ENCODE peak calls at places on chromosomes 12 and 14, in four cellular contexts. L is neuronal stem cell, M is psoas muscle, T is body of pancreas. I is an unnamed sample.

GRCh38 chr12:77324763-77325468 is 259.5 kb upstream of the E2F7 start:
- DNase-seq in L (peak; percentile 80), M (peak; percentile 70), T (peak; percentile 79), I (peak; percentile 67)

GRCh38 chr12:62647586-62647985 is 181.0 kb downstream of the MON2 start:
- DNase-seq in L (no peak), M (peak; percentile 71), T (peak; percentile 30), I (no peak)

GRCh38 chr14:72779679-72780078 is 114.2 kb downstream of the DPF3 start:
- DNase-seq in L (no peak), M (no peak), T (no peak), I (no peak)

GRCh38 chr14:79986251-79986650 is 225.1 kb downstream of the DIO2 start:
- DNase-seq in L (no peak), M (no peak), T (no peak), I (no peak)

GRCh38 chr12:124684971-124685688 is 117.7 kb upstream of the NCOR2 start:
- DNase-seq in L (no peak), M (no peak), T (no peak), I (no peak)

GRCh38 chr14:28772613-28773012 is 6.0 kb downstream of the FOXG1 start:
- DNase-seq in L (no peak), M (no peak), T (no peak), I (no peak)

GRCh38 chr14:26204954-26205479 is 392.8 kb downstream of the NOVA1 start:
- DNase-seq in L (peak; percentile 43), M (peak; percentile 69), T (peak; percentile 64), I (no peak)

GRCh38 chr14:88210426-88210825 is 112.6 kb downstream of the KCNK10 start:
- DNase-seq in L (no peak), M (no peak), T (no peak), I (no peak)

GRCh38 chr12:66984962-66985361 is 284.2 kb upstream of the CAND1 start:
- DNase-seq in L (no peak), M (no peak), T (peak; percentile 55), I (no peak)

GRCh38 chr12:24730461-24730896 is 218.4 kb downstream of the BCAT1 start:
- DNase-seq in L (no peak), M (no peak), T (no peak), I (no peak)

GRCh38 chr12:82527165-82527780 is 159.4 kb upstream of the TMTC2 start:
- DNase-seq in L (peak; percentile 55), M (no peak), T (peak; percentile 61), I (peak; percentile 48)

GRCh38 chr14:70955543-70956480 is 48.6 kb downstream of the PCNX1 start:
- DNase-seq in L (no peak), M (no peak), T (no peak), I (no peak)

GRCh38 chr12:89856431-89856830 is 147.8 kb upstream of the ATP2B1 start:
- DNase-seq in L (no peak), M (no peak), T (no peak), I (no peak)

GRCh38 chr12:22729431-22729830 is 104.5 kb downstream of the ETNK1 start:
- DNase-seq in L (no peak), M (no peak), T (no peak), I (no peak)

GRCh38 chr12:108629824-108630476 is 3.7 kb downstream of the SELPLG start:
- DNase-seq in L (no peak), M (no peak), T (no peak), I (peak; percentile 25)

GRCh38 chr12:59077153-59077930 is 157.0 kb upstream of the LRIG3 start:
- DNase-seq in L (no peak), M (no peak), T (peak; percentile 39), I (peak; percentile 25)
- H3K27ac ChIP-seq in L (no peak overlapping the region), M (no peak overlapping the region), T (no peak overlapping the region), I (no peak overlapping the region)

GRCh38 chr12:116735951-116736599 is 1.8 kb downstream of the SPRING1 start:
- DNase-seq in L (no peak), M (no peak), T (peak; percentile 53), I (peak; percentile 58)
- H3K4me3 ChIP-seq in L (no peak overlapping the region), M (peak overlapping the region; percentile 86), T (no peak overlapping the region), I (no peak overlapping the region)

GRCh38 chr14:106291626-106292025 is 765.2 kb downstream of the TMEM121 start:
- DNase-seq in L (no peak), M (no peak), T (no peak), I (no peak)
- H3K9me3 ChIP-seq in L (peaks cover 29% of the 10 kb centered on the region), M (no peaks in the 10 kb centered on the region), T (no peaks in the 10 kb centered on the region), I (no peaks in the 10 kb centered on the region)

DNA sequence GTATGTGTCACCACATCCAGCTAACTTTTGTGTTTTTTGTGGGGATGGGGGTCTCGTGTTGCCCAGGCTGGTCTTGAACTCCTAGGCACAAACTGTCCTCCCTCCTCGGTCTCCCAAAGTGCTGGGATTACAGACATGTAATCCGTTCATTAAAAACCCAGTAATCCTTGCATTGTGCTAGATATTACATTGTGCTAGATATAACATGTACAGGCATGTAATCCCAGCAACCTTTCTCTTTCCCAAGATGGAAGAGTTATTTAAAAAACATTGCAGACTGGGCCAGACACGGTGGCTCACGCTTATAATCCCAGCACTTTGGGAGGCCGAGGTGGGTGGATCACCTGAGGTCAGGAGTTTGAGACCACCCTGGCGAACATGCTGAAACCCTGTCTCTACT is 19.7 kb downstream of the ELK3 start:
- DNase-seq in L (no peak), M (no peak), T (no peak), I (no peak)
- H3K27ac ChIP-seq in L (no peak overlapping the region), M (no peak overlapping the region), T (no peak overlapping the region), I (no peak overlapping the region)

DNA sequence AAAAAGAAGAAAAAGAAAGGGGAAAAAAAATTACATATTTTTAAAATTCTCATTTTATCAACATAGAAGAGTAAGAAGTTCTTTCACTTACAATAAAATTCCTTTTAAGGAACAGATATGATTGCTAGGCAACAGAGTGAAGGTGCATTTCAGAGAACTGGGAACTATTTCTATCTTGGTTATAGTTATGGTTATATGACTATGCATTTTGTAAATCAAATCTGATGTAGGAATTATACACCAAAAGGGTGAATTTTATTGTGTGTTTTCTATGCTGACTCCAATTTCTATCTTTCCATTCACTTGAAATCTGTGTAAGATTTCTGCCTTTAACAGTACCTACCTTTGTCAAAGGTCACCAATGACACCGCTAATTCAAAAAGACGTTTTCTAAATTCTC is 50.1 kb downstream of the HNRNPC start:
- DNase-seq in L (no peak), M (no peak), T (no peak), I (no peak)
- H3K4me3 ChIP-seq in L (no peak overlapping the region), M (no peak overlapping the region), T (no peak overlapping the region), I (no peak overlapping the region)

DNA sequence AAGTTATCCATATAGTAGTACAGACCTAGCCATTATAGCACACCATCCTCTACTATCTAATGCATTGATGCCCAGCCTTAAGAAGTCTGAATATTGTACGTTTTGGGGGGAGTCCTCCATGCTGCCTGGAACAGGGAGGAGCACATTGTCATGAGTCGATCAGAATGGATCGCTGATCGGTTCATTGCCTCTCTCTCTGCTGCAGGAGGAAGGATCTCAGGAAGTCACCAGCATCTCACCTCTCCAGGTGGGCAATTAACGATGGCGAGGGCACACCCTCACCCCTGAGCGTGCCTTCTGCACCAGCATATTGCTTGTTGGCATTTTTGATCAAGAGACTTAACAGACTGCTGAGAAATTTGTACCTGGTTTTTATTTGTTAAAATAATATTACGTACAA is 11.5 kb downstream of the CCND2 start:
- DNase-seq in L (no peak), M (no peak), T (no peak), I (no peak)
- H3K9me3 ChIP-seq in L (no peaks in the 10 kb centered on the region), M (no peaks in the 10 kb centered on the region), T (no peaks in the 10 kb centered on the region), I (no peaks in the 10 kb centered on the region)